ENCODE peak calls at places on chromosomes 11 and 22, in six cellular contexts. One of them, this sample, is unnamed.

GRCh38 chr22:22769434-22770279 is 118.0 kb upstream of the IGLL5 start:
- DNase-seq in CD4-positive, CD25-positive, alpha-beta regulatory T cell: no peak
- DNase-seq in HCT116: no peak
- DNase-seq in amygdala: no peak
- DNase-seq in non-pigmented ciliary epithelial cell: no peak
- DNase-seq in heart right ventricle: no peak
- DNase-seq in this sample: no peak

GRCh38 chr11:117827521-117828511 is 3.3 kb upstream of the FXYD2 start:
- DNase-seq in amygdala: no peak
- DNase-seq in HCT116: no peak
- DNase-seq in CD4-positive, CD25-positive, alpha-beta regulatory T cell: peak
- DNase-seq in heart right ventricle: no peak
- DNase-seq in non-pigmented ciliary epithelial cell: no peak
- DNase-seq in this sample: no peak

GRCh38 chr11:9103542-9104276 is 12.3 kb upstream of the SCUBE2 start:
- DNase-seq in heart right ventricle: no peak
- DNase-seq in non-pigmented ciliary epithelial cell: no peak
- DNase-seq in HCT116: no peak
- DNase-seq in amygdala: no peak
- DNase-seq in CD4-positive, CD25-positive, alpha-beta regulatory T cell: no peak
- DNase-seq in this sample: no peak

GRCh38 chr22:19524170-19525115 is at the start of gene CLDN5:
- DNase-seq in HCT116: no peak
- DNase-seq in non-pigmented ciliary epithelial cell: no peak
- DNase-seq in heart right ventricle: peak
- DNase-seq in amygdala: no peak
- DNase-seq in CD4-positive, CD25-positive, alpha-beta regulatory T cell: peak
- DNase-seq in this sample: no peak

GRCh38 chr11:120208012-120208441 is 2.8 kb upstream of the OAF start:
- DNase-seq in heart right ventricle: no peak
- DNase-seq in HCT116: no peak
- DNase-seq in non-pigmented ciliary epithelial cell: no peak
- DNase-seq in amygdala: no peak
- DNase-seq in CD4-positive, CD25-positive, alpha-beta regulatory T cell: no peak
- DNase-seq in this sample: no peak

GRCh38 chr11:11251394-11251970 is 101.6 kb downstream of the CSNK2A3 start:
- DNase-seq in heart right ventricle: no peak
- DNase-seq in HCT116: no peak
- DNase-seq in CD4-positive, CD25-positive, alpha-beta regulatory T cell: no peak
- DNase-seq in amygdala: no peak
- DNase-seq in non-pigmented ciliary epithelial cell: no peak
- DNase-seq in this sample: no peak

GRCh38 chr11:23570828-23571227 is 710.6 kb upstream of the CCDC179 start:
- DNase-seq in non-pigmented ciliary epithelial cell: no peak
- DNase-seq in amygdala: no peak
- DNase-seq in HCT116: no peak
- DNase-seq in heart right ventricle: no peak
- DNase-seq in CD4-positive, CD25-positive, alpha-beta regulatory T cell: no peak
- DNase-seq in this sample: no peak

GRCh38 chr22:24728790-24729637 is 45.5 kb downstream of the PIWIL3 start:
- DNase-seq in CD4-positive, CD25-positive, alpha-beta regulatory T cell: no peak
- DNase-seq in heart right ventricle: peak
- DNase-seq in amygdala: peak
- DNase-seq in non-pigmented ciliary epithelial cell: peak
- DNase-seq in HCT116: no peak
- DNase-seq in this sample: no peak

GRCh38 chr11:35615911-35616900 is 2.1 kb upstream of the FJX1 start:
- DNase-seq in non-pigmented ciliary epithelial cell: no peak
- DNase-seq in HCT116: no peak
- DNase-seq in amygdala: peak
- DNase-seq in CD4-positive, CD25-positive, alpha-beta regulatory T cell: peak
- DNase-seq in heart right ventricle: no peak
- DNase-seq in this sample: peak

GRCh38 chr11:88175004-88175706 is at the start of gene RAB38:
- DNase-seq in amygdala: no peak
- DNase-seq in non-pigmented ciliary epithelial cell: no peak
- DNase-seq in heart right ventricle: peak
- DNase-seq in CD4-positive, CD25-positive, alpha-beta regulatory T cell: peak
- DNase-seq in HCT116: peak
- DNase-seq in this sample: peak

GRCh38 chr22:44711701-44712100 is 9.7 kb downstream of the PRR5 start:
- DNase-seq in non-pigmented ciliary epithelial cell: no peak
- DNase-seq in CD4-positive, CD25-positive, alpha-beta regulatory T cell: no peak
- DNase-seq in heart right ventricle: no peak
- DNase-seq in amygdala: no peak
- DNase-seq in HCT116: no peak
- DNase-seq in this sample: no peak

GRCh38 chr11:16223558-16223957 is 132.8 kb downstream of the SOX6 start:
- DNase-seq in HCT116: no peak
- DNase-seq in heart right ventricle: no peak
- DNase-seq in CD4-positive, CD25-positive, alpha-beta regulatory T cell: no peak
- DNase-seq in non-pigmented ciliary epithelial cell: no peak
- DNase-seq in amygdala: no peak
- DNase-seq in this sample: no peak

GRCh38 chr11:92473736-92474135 is 249.1 kb downstream of the FAT3 start:
- DNase-seq in CD4-positive, CD25-positive, alpha-beta regulatory T cell: no peak
- DNase-seq in HCT116: no peak
- DNase-seq in amygdala: no peak
- DNase-seq in heart right ventricle: no peak
- DNase-seq in non-pigmented ciliary epithelial cell: no peak
- DNase-seq in this sample: no peak

GRCh38 chr11:1770528-1770927 is 6.8 kb upstream of the CTSD start:
- DNase-seq in HCT116: no peak
- DNase-seq in amygdala: no peak
- DNase-seq in heart right ventricle: no peak
- DNase-seq in non-pigmented ciliary epithelial cell: no peak
- DNase-seq in CD4-positive, CD25-positive, alpha-beta regulatory T cell: no peak
- DNase-seq in this sample: no peak

GRCh38 chr22:30602049-30602448 is 4.9 kb upstream of the TCN2 start:
- DNase-seq in CD4-positive, CD25-positive, alpha-beta regulatory T cell: peak
- DNase-seq in non-pigmented ciliary epithelial cell: no peak
- DNase-seq in heart right ventricle: no peak
- DNase-seq in HCT116: peak
- DNase-seq in amygdala: no peak
- DNase-seq in this sample: peak

GRCh38 chr22:19515654-19516377 is 8.4 kb downstream of the CLDN5 start:
- DNase-seq in CD4-positive, CD25-positive, alpha-beta regulatory T cell: no peak
- DNase-seq in non-pigmented ciliary epithelial cell: no peak
- DNase-seq in heart right ventricle: no peak
- DNase-seq in amygdala: no peak
- DNase-seq in HCT116: no peak
- DNase-seq in this sample: no peak

GRCh38 chr22:23655891-23656475 is 23.9 kb upstream of the DRICH1 start:
- DNase-seq in CD4-positive, CD25-positive, alpha-beta regulatory T cell: no peak
- DNase-seq in heart right ventricle: no peak
- DNase-seq in non-pigmented ciliary epithelial cell: no peak
- DNase-seq in HCT116: no peak
- DNase-seq in amygdala: no peak
- DNase-seq in this sample: no peak

GRCh38 chr11:9461760-9462134 is 935 bp downstream of the ZNF143 start:
- DNase-seq in amygdala: no peak
- DNase-seq in HCT116: no peak
- DNase-seq in non-pigmented ciliary epithelial cell: no peak
- DNase-seq in CD4-positive, CD25-positive, alpha-beta regulatory T cell: peak
- DNase-seq in heart right ventricle: no peak
- DNase-seq in this sample: peak

GRCh38 chr22:45617948-45618347 is 53.7 kb upstream of the ATXN10 start:
- DNase-seq in non-pigmented ciliary epithelial cell: no peak
- DNase-seq in HCT116: no peak
- DNase-seq in CD4-positive, CD25-positive, alpha-beta regulatory T cell: no peak
- DNase-seq in heart right ventricle: no peak
- DNase-seq in amygdala: no peak
- DNase-seq in this sample: no peak

GRCh38 chr11:122213111-122213510 is 97.1 kb upstream of the BLID start:
- DNase-seq in CD4-positive, CD25-positive, alpha-beta regulatory T cell: no peak
- DNase-seq in heart right ventricle: no peak
- DNase-seq in HCT116: no peak
- DNase-seq in non-pigmented ciliary epithelial cell: no peak
- DNase-seq in amygdala: peak
- DNase-seq in this sample: no peak

GRCh38 chr11:68412593-68413475 is 47.7 kb upstream of the PPP6R3 start:
- DNase-seq in non-pigmented ciliary epithelial cell: peak
- DNase-seq in HCT116: no peak
- DNase-seq in CD4-positive, CD25-positive, alpha-beta regulatory T cell: peak
- DNase-seq in amygdala: no peak
- DNase-seq in heart right ventricle: no peak
- DNase-seq in this sample: no peak

GRCh38 chr11:13663631-13664071 is 4.8 kb upstream of the FAR1 start:
- DNase-seq in non-pigmented ciliary epithelial cell: no peak
- DNase-seq in amygdala: no peak
- DNase-seq in heart right ventricle: no peak
- DNase-seq in HCT116: no peak
- DNase-seq in CD4-positive, CD25-positive, alpha-beta regulatory T cell: no peak
- DNase-seq in this sample: no peak

GRCh38 chr11:3169952-3170755 is 5.0 kb upstream of the OSBPL5 start:
- DNase-seq in amygdala: no peak
- DNase-seq in heart right ventricle: no peak
- DNase-seq in non-pigmented ciliary epithelial cell: no peak
- DNase-seq in CD4-positive, CD25-positive, alpha-beta regulatory T cell: no peak
- DNase-seq in HCT116: no peak
- DNase-seq in this sample: no peak

GRCh38 chr11:69947059-69947771 is 128.0 kb upstream of the FGF3 start:
- DNase-seq in non-pigmented ciliary epithelial cell: no peak
- DNase-seq in amygdala: no peak
- DNase-seq in heart right ventricle: peak
- DNase-seq in HCT116: peak
- DNase-seq in CD4-positive, CD25-positive, alpha-beta regulatory T cell: peak
- DNase-seq in this sample: no peak

GRCh38 chr11:12512826-12513395 is 135.5 kb downstream of the PARVA start:
- DNase-seq in amygdala: no peak
- DNase-seq in heart right ventricle: no peak
- DNase-seq in CD4-positive, CD25-positive, alpha-beta regulatory T cell: no peak
- DNase-seq in HCT116: no peak
- DNase-seq in non-pigmented ciliary epithelial cell: no peak
- DNase-seq in this sample: no peak

GRCh38 chr11:46210133-46210636 is 67.3 kb upstream of the CREB3L1 start:
- DNase-seq in CD4-positive, CD25-positive, alpha-beta regulatory T cell: peak
- DNase-seq in non-pigmented ciliary epithelial cell: peak
- DNase-seq in amygdala: no peak
- DNase-seq in HCT116: no peak
- DNase-seq in heart right ventricle: no peak
- DNase-seq in this sample: peak

GRCh38 chr11:108906329-108906728 is 241.5 kb downstream of the DDX10 start:
- DNase-seq in non-pigmented ciliary epithelial cell: no peak
- DNase-seq in CD4-positive, CD25-positive, alpha-beta regulatory T cell: no peak
- DNase-seq in HCT116: no peak
- DNase-seq in amygdala: no peak
- DNase-seq in heart right ventricle: no peak
- DNase-seq in this sample: no peak

GRCh38 chr11:121389651-121390050 is 62.5 kb upstream of the SORL1 start:
- DNase-seq in heart right ventricle: peak
- DNase-seq in amygdala: peak
- DNase-seq in HCT116: no peak
- DNase-seq in non-pigmented ciliary epithelial cell: no peak
- DNase-seq in CD4-positive, CD25-positive, alpha-beta regulatory T cell: no peak
- DNase-seq in this sample: no peak

GRCh38 chr22:48235744-48236143 is 1473.3 kb downstream of the TBC1D22A start:
- DNase-seq in CD4-positive, CD25-positive, alpha-beta regulatory T cell: no peak
- DNase-seq in heart right ventricle: no peak
- DNase-seq in amygdala: no peak
- DNase-seq in non-pigmented ciliary epithelial cell: no peak
- DNase-seq in HCT116: no peak
- DNase-seq in this sample: no peak

GRCh38 chr11:104991994-104992393 is 23.6 kb upstream of the CASP4 start:
- DNase-seq in heart right ventricle: no peak
- DNase-seq in non-pigmented ciliary epithelial cell: no peak
- DNase-seq in amygdala: no peak
- DNase-seq in CD4-positive, CD25-positive, alpha-beta regulatory T cell: no peak
- DNase-seq in HCT116: no peak
- DNase-seq in this sample: no peak

This sample was measured in small intestine.